ENCODE peak calls at places on chromosomes 13 and 19, in eight cellular contexts. One of them, this sample, is unnamed.

GRCh38 chr19:15296353-15296752 is 36.0 kb downstream of the BRD4 start:
- DNase-seq in GF-D8: no peak
- DNase-seq in activated T-cell treated with anti-CD3 and anti-CD28 coated beads, Interleukin-2, amount 50 U/mL, for 72 hours: no peak
- DNase-seq in HEK293T: no peak
- DNase-seq in SK-MEL-5: no peak
- DNase-seq in COR-L47: no peak
- DNase-seq in NCI-H748 treated with DMSO at 0.1 percent for 48 hours: no peak
- DNase-seq in activated CD4-positive, alpha-beta T cell treated with anti-CD3 and anti-CD28 coated beads for 1 hour: no peak
- DNase-seq in this sample: no peak

GRCh38 chr13:47904239-47904638 is 96.8 kb downstream of the SUCLA2 start:
- DNase-seq in NCI-H748 treated with DMSO at 0.1 percent for 48 hours: no peak
- DNase-seq in activated T-cell treated with anti-CD3 and anti-CD28 coated beads, Interleukin-2, amount 50 U/mL, for 72 hours: no peak
- DNase-seq in HEK293T: no peak
- DNase-seq in activated CD4-positive, alpha-beta T cell treated with anti-CD3 and anti-CD28 coated beads for 1 hour: no peak
- DNase-seq in GF-D8: no peak
- DNase-seq in COR-L47: no peak
- DNase-seq in SK-MEL-5: no peak
- DNase-seq in this sample: no peak

GRCh38 chr13:28984825-28985224 is 164.7 kb downstream of the MTUS2 start:
- DNase-seq in GF-D8: no peak
- DNase-seq in activated CD4-positive, alpha-beta T cell treated with anti-CD3 and anti-CD28 coated beads for 1 hour: no peak
- DNase-seq in NCI-H748 treated with DMSO at 0.1 percent for 48 hours: no peak
- DNase-seq in COR-L47: no peak
- DNase-seq in activated T-cell treated with anti-CD3 and anti-CD28 coated beads, Interleukin-2, amount 50 U/mL, for 72 hours: no peak
- DNase-seq in SK-MEL-5: no peak
- DNase-seq in HEK293T: no peak
- DNase-seq in this sample: no peak

GRCh38 chr19:1806184-1807029 is 5.7 kb downstream of the ATP8B3 start:
- DNase-seq in NCI-H748 treated with DMSO at 0.1 percent for 48 hours: no peak
- DNase-seq in COR-L47: no peak
- DNase-seq in SK-MEL-5: no peak
- DNase-seq in activated T-cell treated with anti-CD3 and anti-CD28 coated beads, Interleukin-2, amount 50 U/mL, for 72 hours: no peak
- DNase-seq in HEK293T: no peak
- DNase-seq in activated CD4-positive, alpha-beta T cell treated with anti-CD3 and anti-CD28 coated beads for 1 hour: no peak
- DNase-seq in GF-D8: no peak
- DNase-seq in this sample: no peak

GRCh38 chr19:37333457-37333856 is 37.4 kb upstream of the ZNF527 start:
- DNase-seq in activated CD4-positive, alpha-beta T cell treated with anti-CD3 and anti-CD28 coated beads for 1 hour: no peak
- DNase-seq in GF-D8: no peak
- DNase-seq in activated T-cell treated with anti-CD3 and anti-CD28 coated beads, Interleukin-2, amount 50 U/mL, for 72 hours: no peak
- DNase-seq in HEK293T: no peak
- DNase-seq in COR-L47: no peak
- DNase-seq in NCI-H748 treated with DMSO at 0.1 percent for 48 hours: no peak
- DNase-seq in SK-MEL-5: no peak
- DNase-seq in this sample: peak

GRCh38 chr19:888615-889385 is 4.2 kb downstream of the MED16 start:
- DNase-seq in COR-L47: no peak
- DNase-seq in activated CD4-positive, alpha-beta T cell treated with anti-CD3 and anti-CD28 coated beads for 1 hour: no peak
- DNase-seq in activated T-cell treated with anti-CD3 and anti-CD28 coated beads, Interleukin-2, amount 50 U/mL, for 72 hours: peak
- DNase-seq in SK-MEL-5: no peak
- DNase-seq in HEK293T: no peak
- DNase-seq in NCI-H748 treated with DMSO at 0.1 percent for 48 hours: no peak
- DNase-seq in GF-D8: no peak
- DNase-seq in this sample: no peak

GRCh38 chr19:39007096-39007495 is 25.3 kb downstream of the FBXO27 start:
- DNase-seq in activated T-cell treated with anti-CD3 and anti-CD28 coated beads, Interleukin-2, amount 50 U/mL, for 72 hours: no peak
- DNase-seq in HEK293T: no peak
- DNase-seq in SK-MEL-5: no peak
- DNase-seq in GF-D8: no peak
- DNase-seq in NCI-H748 treated with DMSO at 0.1 percent for 48 hours: no peak
- DNase-seq in COR-L47: no peak
- DNase-seq in activated CD4-positive, alpha-beta T cell treated with anti-CD3 and anti-CD28 coated beads for 1 hour: no peak
- DNase-seq in this sample: no peak

GRCh38 chr19:2989236-2989946 is 12.0 kb downstream of the TLE6 start:
- DNase-seq in SK-MEL-5: no peak
- DNase-seq in HEK293T: no peak
- DNase-seq in activated CD4-positive, alpha-beta T cell treated with anti-CD3 and anti-CD28 coated beads for 1 hour: no peak
- DNase-seq in GF-D8: no peak
- DNase-seq in COR-L47: no peak
- DNase-seq in activated T-cell treated with anti-CD3 and anti-CD28 coated beads, Interleukin-2, amount 50 U/mL, for 72 hours: no peak
- DNase-seq in NCI-H748 treated with DMSO at 0.1 percent for 48 hours: no peak
- DNase-seq in this sample: no peak

GRCh38 chr19:19402656-19403372 is 2.7 kb upstream of the GATAD2A start:
- DNase-seq in activated T-cell treated with anti-CD3 and anti-CD28 coated beads, Interleukin-2, amount 50 U/mL, for 72 hours: no peak
- DNase-seq in HEK293T: no peak
- DNase-seq in SK-MEL-5: no peak
- DNase-seq in NCI-H748 treated with DMSO at 0.1 percent for 48 hours: no peak
- DNase-seq in COR-L47: no peak
- DNase-seq in activated CD4-positive, alpha-beta T cell treated with anti-CD3 and anti-CD28 coated beads for 1 hour: no peak
- DNase-seq in GF-D8: peak
- DNase-seq in this sample: peak

GRCh38 chr19:46546194-46546896 is 50.7 kb upstream of the PNMA8B start:
- DNase-seq in SK-MEL-5: peak
- DNase-seq in NCI-H748 treated with DMSO at 0.1 percent for 48 hours: no peak
- DNase-seq in COR-L47: no peak
- DNase-seq in activated CD4-positive, alpha-beta T cell treated with anti-CD3 and anti-CD28 coated beads for 1 hour: no peak
- DNase-seq in HEK293T: peak
- DNase-seq in GF-D8: no peak
- DNase-seq in activated T-cell treated with anti-CD3 and anti-CD28 coated beads, Interleukin-2, amount 50 U/mL, for 72 hours: peak
- DNase-seq in this sample: peak

GRCh38 chr19:51124729-51125128 is at the start of gene SIGLEC9:
- DNase-seq in NCI-H748 treated with DMSO at 0.1 percent for 48 hours: no peak
- DNase-seq in activated T-cell treated with anti-CD3 and anti-CD28 coated beads, Interleukin-2, amount 50 U/mL, for 72 hours: no peak
- DNase-seq in HEK293T: no peak
- DNase-seq in COR-L47: no peak
- DNase-seq in SK-MEL-5: no peak
- DNase-seq in GF-D8: no peak
- DNase-seq in activated CD4-positive, alpha-beta T cell treated with anti-CD3 and anti-CD28 coated beads for 1 hour: no peak
- DNase-seq in this sample: no peak

GRCh38 chr19:30136591-30136990 is 194.6 kb downstream of the URI1 start:
- DNase-seq in COR-L47: no peak
- DNase-seq in NCI-H748 treated with DMSO at 0.1 percent for 48 hours: no peak
- DNase-seq in GF-D8: no peak
- DNase-seq in HEK293T: no peak
- DNase-seq in SK-MEL-5: no peak
- DNase-seq in activated T-cell treated with anti-CD3 and anti-CD28 coated beads, Interleukin-2, amount 50 U/mL, for 72 hours: no peak
- DNase-seq in activated CD4-positive, alpha-beta T cell treated with anti-CD3 and anti-CD28 coated beads for 1 hour: no peak
- DNase-seq in this sample: peak

GRCh38 chr19:3073159-3073563 is 10.9 kb upstream of the TLE5 start:
- DNase-seq in activated T-cell treated with anti-CD3 and anti-CD28 coated beads, Interleukin-2, amount 50 U/mL, for 72 hours: no peak
- DNase-seq in GF-D8: no peak
- DNase-seq in SK-MEL-5: peak
- DNase-seq in activated CD4-positive, alpha-beta T cell treated with anti-CD3 and anti-CD28 coated beads for 1 hour: no peak
- DNase-seq in NCI-H748 treated with DMSO at 0.1 percent for 48 hours: no peak
- DNase-seq in COR-L47: peak
- DNase-seq in HEK293T: peak
- DNase-seq in this sample: peak

GRCh38 chr13:77381059-77381458 is 54.2 kb upstream of the MYCBP2 start:
- DNase-seq in activated T-cell treated with anti-CD3 and anti-CD28 coated beads, Interleukin-2, amount 50 U/mL, for 72 hours: no peak
- DNase-seq in SK-MEL-5: no peak
- DNase-seq in HEK293T: no peak
- DNase-seq in NCI-H748 treated with DMSO at 0.1 percent for 48 hours: no peak
- DNase-seq in GF-D8: no peak
- DNase-seq in activated CD4-positive, alpha-beta T cell treated with anti-CD3 and anti-CD28 coated beads for 1 hour: no peak
- DNase-seq in COR-L47: no peak
- DNase-seq in this sample: no peak

GRCh38 chr13:108176685-108177274 is 38.6 kb downstream of the LIG4 start:
- DNase-seq in GF-D8: no peak
- DNase-seq in HEK293T: peak
- DNase-seq in COR-L47: peak
- DNase-seq in activated T-cell treated with anti-CD3 and anti-CD28 coated beads, Interleukin-2, amount 50 U/mL, for 72 hours: peak
- DNase-seq in NCI-H748 treated with DMSO at 0.1 percent for 48 hours: no peak
- DNase-seq in SK-MEL-5: peak
- DNase-seq in activated CD4-positive, alpha-beta T cell treated with anti-CD3 and anti-CD28 coated beads for 1 hour: peak
- DNase-seq in this sample: peak

GRCh38 chr13:51729853-51730553 is 74.0 kb downstream of the DHRS12 start:
- DNase-seq in COR-L47: no peak
- DNase-seq in activated CD4-positive, alpha-beta T cell treated with anti-CD3 and anti-CD28 coated beads for 1 hour: no peak
- DNase-seq in SK-MEL-5: peak
- DNase-seq in activated T-cell treated with anti-CD3 and anti-CD28 coated beads, Interleukin-2, amount 50 U/mL, for 72 hours: peak
- DNase-seq in NCI-H748 treated with DMSO at 0.1 percent for 48 hours: no peak
- DNase-seq in GF-D8: no peak
- DNase-seq in HEK293T: no peak
- DNase-seq in this sample: peak

GRCh38 chr13:75425216-75426009 is 56.6 kb downstream of the TBC1D4 start:
- DNase-seq in HEK293T: no peak
- DNase-seq in COR-L47: no peak
- DNase-seq in SK-MEL-5: no peak
- DNase-seq in activated CD4-positive, alpha-beta T cell treated with anti-CD3 and anti-CD28 coated beads for 1 hour: no peak
- DNase-seq in GF-D8: peak
- DNase-seq in activated T-cell treated with anti-CD3 and anti-CD28 coated beads, Interleukin-2, amount 50 U/mL, for 72 hours: no peak
- DNase-seq in NCI-H748 treated with DMSO at 0.1 percent for 48 hours: no peak
- DNase-seq in this sample: no peak

GRCh38 chr19:5298502-5298901 is 42.1 kb downstream of the PTPRS start:
- DNase-seq in NCI-H748 treated with DMSO at 0.1 percent for 48 hours: no peak
- DNase-seq in HEK293T: no peak
- DNase-seq in COR-L47: no peak
- DNase-seq in SK-MEL-5: no peak
- DNase-seq in activated T-cell treated with anti-CD3 and anti-CD28 coated beads, Interleukin-2, amount 50 U/mL, for 72 hours: no peak
- DNase-seq in GF-D8: no peak
- DNase-seq in activated CD4-positive, alpha-beta T cell treated with anti-CD3 and anti-CD28 coated beads for 1 hour: no peak
- DNase-seq in this sample: no peak

GRCh38 chr13:40772765-40773473 is 1.9 kb upstream of the MRPS31 start:
- DNase-seq in GF-D8: no peak
- DNase-seq in activated CD4-positive, alpha-beta T cell treated with anti-CD3 and anti-CD28 coated beads for 1 hour: no peak
- DNase-seq in activated T-cell treated with anti-CD3 and anti-CD28 coated beads, Interleukin-2, amount 50 U/mL, for 72 hours: no peak
- DNase-seq in HEK293T: no peak
- DNase-seq in COR-L47: no peak
- DNase-seq in NCI-H748 treated with DMSO at 0.1 percent for 48 hours: no peak
- DNase-seq in SK-MEL-5: no peak
- DNase-seq in this sample: no peak

GRCh38 chr13:27797228-27797624 is 4.9 kb downstream of the GSX1 start:
- DNase-seq in HEK293T: no peak
- DNase-seq in activated T-cell treated with anti-CD3 and anti-CD28 coated beads, Interleukin-2, amount 50 U/mL, for 72 hours: no peak
- DNase-seq in activated CD4-positive, alpha-beta T cell treated with anti-CD3 and anti-CD28 coated beads for 1 hour: no peak
- DNase-seq in SK-MEL-5: peak
- DNase-seq in NCI-H748 treated with DMSO at 0.1 percent for 48 hours: no peak
- DNase-seq in GF-D8: no peak
- DNase-seq in COR-L47: peak
- DNase-seq in this sample: peak

GRCh38 chr13:113864303-113864890 is 521 bp upstream of the GAS6 start:
- DNase-seq in GF-D8: no peak
- DNase-seq in activated CD4-positive, alpha-beta T cell treated with anti-CD3 and anti-CD28 coated beads for 1 hour: no peak
- DNase-seq in NCI-H748 treated with DMSO at 0.1 percent for 48 hours: no peak
- DNase-seq in activated T-cell treated with anti-CD3 and anti-CD28 coated beads, Interleukin-2, amount 50 U/mL, for 72 hours: no peak
- DNase-seq in SK-MEL-5: no peak
- DNase-seq in HEK293T: no peak
- DNase-seq in COR-L47: no peak
- DNase-seq in this sample: peak

GRCh38 chr19:43789029-43789428 is 8.3 kb upstream of the KCNN4 start:
- DNase-seq in SK-MEL-5: no peak
- DNase-seq in HEK293T: no peak
- DNase-seq in NCI-H748 treated with DMSO at 0.1 percent for 48 hours: no peak
- DNase-seq in activated T-cell treated with anti-CD3 and anti-CD28 coated beads, Interleukin-2, amount 50 U/mL, for 72 hours: no peak
- DNase-seq in activated CD4-positive, alpha-beta T cell treated with anti-CD3 and anti-CD28 coated beads for 1 hour: no peak
- DNase-seq in GF-D8: no peak
- DNase-seq in COR-L47: no peak
- DNase-seq in this sample: peak

GRCh38 chr19:13036366-13036976 is 41.2 kb downstream of the NFIX start:
- DNase-seq in activated T-cell treated with anti-CD3 and anti-CD28 coated beads, Interleukin-2, amount 50 U/mL, for 72 hours: no peak
- DNase-seq in activated CD4-positive, alpha-beta T cell treated with anti-CD3 and anti-CD28 coated beads for 1 hour: no peak
- DNase-seq in GF-D8: no peak
- DNase-seq in SK-MEL-5: no peak
- DNase-seq in COR-L47: peak
- DNase-seq in NCI-H748 treated with DMSO at 0.1 percent for 48 hours: peak
- DNase-seq in HEK293T: peak
- DNase-seq in this sample: peak

GRCh38 chr13:52879950-52880650 is 31.7 kb upstream of the PCDH8 start:
- DNase-seq in NCI-H748 treated with DMSO at 0.1 percent for 48 hours: peak
- DNase-seq in activated CD4-positive, alpha-beta T cell treated with anti-CD3 and anti-CD28 coated beads for 1 hour: no peak
- DNase-seq in COR-L47: peak
- DNase-seq in HEK293T: no peak
- DNase-seq in SK-MEL-5: no peak
- DNase-seq in GF-D8: no peak
- DNase-seq in activated T-cell treated with anti-CD3 and anti-CD28 coated beads, Interleukin-2, amount 50 U/mL, for 72 hours: no peak
- DNase-seq in this sample: no peak

GRCh38 chr19:11452814-11453335 is 17.4 kb downstream of the PRKCSH start:
- DNase-seq in COR-L47: no peak
- DNase-seq in activated CD4-positive, alpha-beta T cell treated with anti-CD3 and anti-CD28 coated beads for 1 hour: no peak
- DNase-seq in HEK293T: no peak
- DNase-seq in GF-D8: no peak
- DNase-seq in NCI-H748 treated with DMSO at 0.1 percent for 48 hours: no peak
- DNase-seq in SK-MEL-5: no peak
- DNase-seq in activated T-cell treated with anti-CD3 and anti-CD28 coated beads, Interleukin-2, amount 50 U/mL, for 72 hours: no peak
- DNase-seq in this sample: no peak

GRCh38 chr19:6947745-6948144 is 60.4 kb downstream of the ADGRE1 start:
- DNase-seq in GF-D8: no peak
- DNase-seq in COR-L47: no peak
- DNase-seq in activated CD4-positive, alpha-beta T cell treated with anti-CD3 and anti-CD28 coated beads for 1 hour: no peak
- DNase-seq in activated T-cell treated with anti-CD3 and anti-CD28 coated beads, Interleukin-2, amount 50 U/mL, for 72 hours: peak
- DNase-seq in SK-MEL-5: peak
- DNase-seq in HEK293T: peak
- DNase-seq in NCI-H748 treated with DMSO at 0.1 percent for 48 hours: no peak
- DNase-seq in this sample: peak

GRCh38 chr13:113669871-113670341 is 2.9 kb downstream of the GRK1 start:
- DNase-seq in HEK293T: no peak
- DNase-seq in SK-MEL-5: no peak
- DNase-seq in GF-D8: no peak
- DNase-seq in NCI-H748 treated with DMSO at 0.1 percent for 48 hours: no peak
- DNase-seq in activated CD4-positive, alpha-beta T cell treated with anti-CD3 and anti-CD28 coated beads for 1 hour: no peak
- DNase-seq in COR-L47: no peak
- DNase-seq in activated T-cell treated with anti-CD3 and anti-CD28 coated beads, Interleukin-2, amount 50 U/mL, for 72 hours: no peak
- DNase-seq in this sample: no peak

GRCh38 chr19:10105241-10106099 is 692 bp upstream of the PPAN start:
- DNase-seq in activated CD4-positive, alpha-beta T cell treated with anti-CD3 and anti-CD28 coated beads for 1 hour: peak
- DNase-seq in NCI-H748 treated with DMSO at 0.1 percent for 48 hours: no peak
- DNase-seq in COR-L47: no peak
- DNase-seq in activated T-cell treated with anti-CD3 and anti-CD28 coated beads, Interleukin-2, amount 50 U/mL, for 72 hours: peak
- DNase-seq in GF-D8: peak
- DNase-seq in HEK293T: no peak
- DNase-seq in SK-MEL-5: no peak
- DNase-seq in this sample: peak

GRCh38 chr13:36029171-36029570 is 102.0 kb downstream of the DCLK1 start:
- DNase-seq in COR-L47: peak
- DNase-seq in SK-MEL-5: no peak
- DNase-seq in HEK293T: peak
- DNase-seq in NCI-H748 treated with DMSO at 0.1 percent for 48 hours: peak
- DNase-seq in activated T-cell treated with anti-CD3 and anti-CD28 coated beads, Interleukin-2, amount 50 U/mL, for 72 hours: no peak
- DNase-seq in GF-D8: no peak
- DNase-seq in activated CD4-positive, alpha-beta T cell treated with anti-CD3 and anti-CD28 coated beads for 1 hour: no peak
- DNase-seq in this sample: peak

GRCh38 chr19:4278926-4279529 is at the start of gene SHD:
- DNase-seq in COR-L47: no peak
- DNase-seq in NCI-H748 treated with DMSO at 0.1 percent for 48 hours: no peak
- DNase-seq in GF-D8: no peak
- DNase-seq in activated T-cell treated with anti-CD3 and anti-CD28 coated beads, Interleukin-2, amount 50 U/mL, for 72 hours: no peak
- DNase-seq in HEK293T: no peak
- DNase-seq in SK-MEL-5: no peak
- DNase-seq in activated CD4-positive, alpha-beta T cell treated with anti-CD3 and anti-CD28 coated beads for 1 hour: no peak
- DNase-seq in this sample: no peak

GRCh38 chr13:45325806-45326205 is 15.2 kb downstream of the TPT1 start:
- DNase-seq in COR-L47: no peak
- DNase-seq in NCI-H748 treated with DMSO at 0.1 percent for 48 hours: no peak
- DNase-seq in activated CD4-positive, alpha-beta T cell treated with anti-CD3 and anti-CD28 coated beads for 1 hour: no peak
- DNase-seq in activated T-cell treated with anti-CD3 and anti-CD28 coated beads, Interleukin-2, amount 50 U/mL, for 72 hours: no peak
- DNase-seq in HEK293T: no peak
- DNase-seq in SK-MEL-5: peak
- DNase-seq in GF-D8: peak
- DNase-seq in this sample: peak

This sample was measured in GM23248.